ENCODE peak calls at places on chromosomes 7 and 10, in seven cellular contexts. E, U, N, S, Q, V and M are unnamed samples.

GRCh38 chr7:14191686-14192098 is 202.2 kb upstream of the ETV1 start:
- DNase-seq in S (peak; percentile 91), N (no peak), E (no peak), V (peak; percentile 85), Q (peak; percentile 67), U (no peak), M (peak; percentile 15)

GRCh38 chr7:144525956-144526355 is 122.5 kb upstream of the NOBOX start:
- DNase-seq in E (no peak), Q (no peak), V (no peak), N (no peak), U (no peak), S (peak; percentile 62), M (no peak)

GRCh38 chr7:22356010-22356854 is 722 bp downstream of the RAPGEF5 start:
- DNase-seq in E (peak; percentile 68), U (peak; percentile 48), S (no peak), N (no peak), V (peak; percentile 26), Q (peak; percentile 36), M (no peak)

GRCh38 chr7:138527746-138528223 is 67.7 kb downstream of the TRIM24 start:
- DNase-seq in Q (peak; percentile 20), S (peak; percentile 11), N (no peak), E (peak; percentile 40), U (no peak), V (no peak), M (peak; percentile 29)

GRCh38 chr10:102869290-102870198 is at the start of gene AS3MT:
- DNase-seq in U (no peak), V (peak; percentile 23), Q (peak; percentile 30), N (no peak), S (no peak), E (no peak), M (no peak)

GRCh38 chr7:112898432-112899290 is 108.5 kb upstream of the TMEM168 start:
- DNase-seq in E (peak; percentile 59), V (peak; percentile 78), N (peak; percentile 67), S (peak; percentile 77), U (no peak), Q (peak; percentile 77), M (peak; percentile 87)

GRCh38 chr10:52621635-52622079 is 150.9 kb downstream of the MBL2 start:
- DNase-seq in U (no peak), V (no peak), S (peak; percentile 53), Q (no peak), E (no peak), N (no peak), M (peak; percentile 33)

GRCh38 chr10:6071181-6072175 is 9.3 kb upstream of the IL2RA start:
- DNase-seq in U (no peak), N (no peak), Q (no peak), E (peak; percentile 70), V (no peak), S (no peak), M (no peak)

GRCh38 chr10:78473016-78473415 is 439.4 kb downstream of the RPS24 start:
- DNase-seq in N (no peak), V (no peak), U (no peak), E (no peak), S (no peak), Q (no peak), M (no peak)

GRCh38 chr10:13943735-13944398 is 357.1 kb downstream of the PRPF18 start:
- DNase-seq in N (no peak), Q (no peak), U (no peak), S (no peak), V (peak; percentile 15), E (no peak), M (no peak)

GRCh38 chr7:136883046-136883445 is 14.6 kb downstream of the CHRM2 start:
- DNase-seq in Q (no peak), S (no peak), N (no peak), E (no peak), V (no peak), U (no peak), M (peak; percentile 9)

GRCh38 chr10:35895331-35895730 is 253.2 kb upstream of the FZD8 start:
- DNase-seq in V (no peak), S (no peak), E (no peak), N (no peak), U (no peak), Q (no peak), M (no peak)

GRCh38 chr10:110392860-110393732 is 88.4 kb upstream of the SMNDC1 start:
- DNase-seq in U (no peak), N (no peak), Q (peak; percentile 71), S (peak; percentile 93), E (no peak), V (no peak), M (peak; percentile 84)

GRCh38 chr7:116598278-116598677 is 73.4 kb downstream of the CAV1 start:
- DNase-seq in Q (no peak), V (peak; percentile 35), U (no peak), N (no peak), E (no peak), S (no peak), M (no peak)

GRCh38 chr7:2939193-2939885 is 95.2 kb upstream of the GNA12 start:
- DNase-seq in U (peak; percentile 32), V (peak; percentile 15), N (peak; percentile 30), Q (peak; percentile 28), E (no peak), S (peak; percentile 10), M (no peak)

GRCh38 chr10:4671451-4672145 is 154.4 kb upstream of the AKR1E2 start:
- DNase-seq in U (no peak), E (no peak), V (peak; percentile 88), N (no peak), S (peak; percentile 50), Q (peak; percentile 90), M (no peak)

GRCh38 chr7:99669782-99670181 is 10.0 kb downstream of the CYP3A5 start:
- DNase-seq in U (no peak), N (no peak), E (no peak), V (no peak), Q (no peak), S (peak; percentile 60), M (no peak)

GRCh38 chr10:123614888-123615287 is 51.3 kb upstream of the GPR26 start:
- DNase-seq in Q (peak; percentile 61), U (peak; percentile 59), V (peak; percentile 64), S (peak; percentile 38), E (peak; percentile 52), N (peak; percentile 39), M (peak; percentile 39)

GRCh38 chr10:51288511-51288910 is 214.2 kb downstream of the PRKG1 start:
- DNase-seq in Q (no peak), N (no peak), S (no peak), E (no peak), V (no peak), U (no peak), M (no peak)

DNA sequence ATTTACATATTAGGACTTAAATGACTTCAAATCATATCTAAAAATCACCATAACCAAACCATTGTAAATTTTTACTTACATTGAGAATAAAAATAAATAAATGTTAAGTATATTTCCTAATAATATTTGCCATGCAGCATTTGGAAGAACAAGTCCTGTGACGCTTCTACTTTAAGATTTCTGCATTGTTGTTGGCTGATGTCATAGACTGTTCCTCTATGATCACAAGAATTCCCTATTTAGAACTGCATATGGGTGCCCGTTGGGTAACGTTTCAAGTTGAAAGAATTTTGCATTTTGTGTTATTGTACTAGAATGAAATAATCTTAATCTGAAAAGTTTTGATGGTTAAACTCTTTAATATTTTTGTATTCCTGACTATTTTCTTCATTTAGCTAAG is 5.1 kb upstream of the ITGB1 start:
- DNase-seq in U (no peak), N (no peak), E (no peak), Q (peak; percentile 81), V (no peak), S (peak; percentile 81), M (peak; percentile 92)
- H3K4me3 ChIP-seq in U (no peak overlapping the region), N (no peak overlapping the region), E (peak overlapping the region; percentile 94), Q (no peak overlapping the region), V (no peak overlapping the region), S (no peak overlapping the region), M (no peak overlapping the region)

GRCh38 chr7:151115121-151115835 is 29.0 kb downstream of the AGAP3 start:
- DNase-seq in Q (peak; percentile 46), E (no peak), U (peak; percentile 50), V (peak; percentile 23), S (peak; percentile 24), N (no peak), M (peak; percentile 38)
- TF ChIP-seq CTCF in Q (no peak), E (no peak), U (no peak), V (no peak), S (no peak), N (no peak), M (no peak)

GRCh38 chr7:35762781-35763180 is 38.1 kb upstream of the SEPTIN7 start:
- DNase-seq in N (no peak), E (no peak), S (no peak), Q (no peak), V (no peak), U (no peak), M (peak; percentile 53)

GRCh38 chr7:35761882-35762720 is 38.8 kb upstream of the SEPTIN7 start:
- DNase-seq in S (peak; percentile 33), V (no peak), U (no peak), Q (no peak), E (no peak), N (no peak), M (peak; percentile 91)

GRCh38 chr7:35758421-35758820 is 42.4 kb upstream of the SEPTIN7 start:
- DNase-seq in S (no peak), Q (no peak), E (peak; percentile 11), N (no peak), U (no peak), V (no peak), M (no peak)

GRCh38 chr7:35757574-35757973 is 43.3 kb upstream of the SEPTIN7 start:
- DNase-seq in N (no peak), S (no peak), U (no peak), Q (no peak), E (no peak), V (no peak), M (no peak)

DNA sequence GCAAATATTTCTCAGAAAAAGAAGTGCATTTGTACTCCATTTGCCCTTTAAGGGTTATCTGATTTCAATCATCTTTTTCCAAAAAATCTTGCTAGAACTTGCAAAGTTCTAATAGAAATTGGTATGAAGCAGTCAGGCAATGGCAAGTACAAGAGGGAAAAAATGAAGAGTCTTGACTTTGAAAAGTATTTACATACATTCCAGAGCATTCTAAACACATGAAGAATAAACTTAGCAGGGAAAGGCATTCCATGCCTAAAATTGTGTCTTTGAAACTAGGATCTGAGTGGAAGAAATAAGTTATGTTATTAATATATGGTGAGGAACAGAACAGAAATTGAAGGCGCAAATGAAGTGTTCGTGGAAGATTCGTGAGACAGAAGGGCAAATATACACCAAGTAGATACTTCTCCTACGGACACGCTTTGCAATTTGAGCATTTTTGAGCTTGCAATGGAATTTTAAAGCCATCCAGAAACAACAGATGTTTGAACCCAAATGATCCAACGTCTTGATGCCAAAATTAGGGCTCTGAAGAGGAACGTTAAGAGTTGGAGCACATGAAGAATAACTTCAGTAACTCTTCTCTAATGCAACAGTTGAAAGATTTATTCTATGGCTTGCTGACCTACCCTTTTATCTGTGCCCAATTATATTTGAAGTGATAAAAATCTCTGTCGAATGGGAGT is 40.6 kb upstream of the SEPTIN7 start:
- DNase-seq in E (no peak), S (no peak), V (no peak), U (no peak), Q (no peak), N (no peak), M (no peak)
- H3K4me3 ChIP-seq in E (no peak overlapping the region), S (no peak overlapping the region), V (no peak overlapping the region), U (no peak overlapping the region), Q (no peak overlapping the region), N (no peak overlapping the region), M (no peak overlapping the region)

DNA sequence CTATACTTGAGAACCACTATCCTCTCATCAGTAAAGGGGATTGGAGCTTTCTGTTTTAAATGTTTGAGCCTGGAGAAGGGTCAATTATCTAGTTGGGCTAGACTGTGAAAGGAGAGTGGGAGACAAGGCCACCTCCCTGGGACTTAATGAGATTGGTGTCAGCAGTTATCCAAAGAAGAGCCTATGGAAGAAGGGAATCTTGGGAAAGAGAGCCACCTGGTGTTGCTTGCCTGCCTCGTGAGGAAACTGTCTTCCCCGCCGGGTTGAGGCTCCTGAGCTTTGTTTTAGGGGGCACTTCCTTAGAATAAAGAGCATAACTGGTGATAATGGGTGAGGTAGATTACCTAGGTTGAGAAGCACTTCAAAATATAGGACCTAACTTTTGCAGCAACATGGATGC is 32.0 kb upstream of the ABCB4 start:
- DNase-seq in N (no peak), E (no peak), S (no peak), Q (peak; percentile 10), U (no peak), V (peak; percentile 36), M (no peak)
- TF ChIP-seq CTCF in N (no peak), E (peak; percentile 25), S (no peak), Q (peak; percentile 33), U (no peak), V (peak; percentile 52), M (no peak)